ENCODE peak calls at places on chromosomes 11 and 22, in seven cellular contexts. One of them, this sample, is unnamed.

GRCh38 chr11:122780296-122780949 is 57.9 kb upstream of the CRTAM start:
- DNase-seq in GM12878: no peak
- DNase-seq in HCT116: no peak
- DNase-seq in SK-N-SH: no peak
- DNase-seq in H1: no peak
- DNase-seq in K562: no peak
- DNase-seq in HepG2: no peak
- DNase-seq in this sample: no peak

GRCh38 chr22:47297261-47298016 is 535.0 kb downstream of the TBC1D22A start:
- DNase-seq in K562: no peak
- DNase-seq in HCT116: no peak
- DNase-seq in HepG2: no peak
- DNase-seq in SK-N-SH: peak
- DNase-seq in GM12878: no peak
- DNase-seq in H1: no peak
- DNase-seq in this sample: no peak

GRCh38 chr11:84003181-84003580 is 717.0 kb upstream of the CCDC90B start:
- DNase-seq in SK-N-SH: no peak
- DNase-seq in GM12878: no peak
- DNase-seq in HCT116: no peak
- DNase-seq in HepG2: no peak
- DNase-seq in K562: no peak
- DNase-seq in H1: no peak
- DNase-seq in this sample: no peak

GRCh38 chr11:74311352-74311926 is at the start of gene P4HA3:
- DNase-seq in HCT116: peak
- DNase-seq in H1: peak
- DNase-seq in HepG2: peak
- DNase-seq in SK-N-SH: peak
- DNase-seq in GM12878: no peak
- DNase-seq in K562: peak
- DNase-seq in this sample: no peak

GRCh38 chr11:127106938-127107337 is 106.4 kb upstream of the KIRREL3 start:
- DNase-seq in SK-N-SH: no peak
- DNase-seq in HCT116: no peak
- DNase-seq in GM12878: no peak
- DNase-seq in K562: no peak
- DNase-seq in H1: no peak
- DNase-seq in HepG2: no peak
- DNase-seq in this sample: no peak

GRCh38 chr11:1082346-1082727 is 7.7 kb downstream of the MUC2 start:
- DNase-seq in SK-N-SH: no peak
- DNase-seq in HCT116: no peak
- DNase-seq in H1: no peak
- DNase-seq in GM12878: no peak
- DNase-seq in K562: no peak
- DNase-seq in HepG2: no peak
- DNase-seq in this sample: no peak

GRCh38 chr22:39658367-39658766 is 87.8 kb downstream of the CACNA1I start:
- DNase-seq in HCT116: no peak
- DNase-seq in K562: no peak
- DNase-seq in GM12878: no peak
- DNase-seq in SK-N-SH: no peak
- DNase-seq in H1: no peak
- DNase-seq in HepG2: no peak
- DNase-seq in this sample: no peak

GRCh38 chr22:29704528-29705285 is 15.1 kb upstream of the CABP7 start:
- DNase-seq in SK-N-SH: peak
- DNase-seq in H1: no peak
- DNase-seq in GM12878: no peak
- DNase-seq in K562: no peak
- DNase-seq in HepG2: peak
- DNase-seq in HCT116: no peak
- DNase-seq in this sample: no peak

GRCh38 chr11:120925944-120926343 is 98.0 kb upstream of the TBCEL start:
- DNase-seq in GM12878: peak
- DNase-seq in HCT116: no peak
- DNase-seq in H1: no peak
- DNase-seq in HepG2: no peak
- DNase-seq in SK-N-SH: no peak
- DNase-seq in K562: no peak
- DNase-seq in this sample: no peak

GRCh38 chr11:31636983-31637382 is 127.4 kb downstream of the ELP4 start:
- DNase-seq in K562: no peak
- DNase-seq in SK-N-SH: no peak
- DNase-seq in H1: no peak
- DNase-seq in GM12878: no peak
- DNase-seq in HepG2: no peak
- DNase-seq in HCT116: no peak
- DNase-seq in this sample: no peak

GRCh38 chr11:78032090-78032489 is 9.0 kb upstream of the KCTD14 start:
- DNase-seq in H1: no peak
- DNase-seq in HCT116: no peak
- DNase-seq in K562: no peak
- DNase-seq in SK-N-SH: peak
- DNase-seq in GM12878: no peak
- DNase-seq in HepG2: no peak
- DNase-seq in this sample: no peak

GRCh38 chr11:8288166-8288772 is 24.6 kb upstream of the LMO1 start:
- DNase-seq in HepG2: no peak
- DNase-seq in SK-N-SH: no peak
- DNase-seq in K562: no peak
- DNase-seq in HCT116: no peak
- DNase-seq in H1: no peak
- DNase-seq in GM12878: no peak
- DNase-seq in this sample: peak
- TF ChIP-seq JUND in HepG2: no peak
- TF ChIP-seq JUND in SK-N-SH: no peak
- TF ChIP-seq JUND in K562: no peak
- TF ChIP-seq JUND in HCT116: no peak
- TF ChIP-seq JUND in H1: no peak
- TF ChIP-seq JUND in GM12878: no peak
- TF ChIP-seq JUND in this sample: no peak

GRCh38 chr11:115645631-115646271 is 141.5 kb upstream of the CADM1 start:
- DNase-seq in K562: peak
- DNase-seq in HepG2: no peak
- DNase-seq in SK-N-SH: peak
- DNase-seq in H1: no peak
- DNase-seq in HCT116: no peak
- DNase-seq in GM12878: no peak
- DNase-seq in this sample: no peak
- TF ChIP-seq JUND in K562: no peak
- TF ChIP-seq JUND in HepG2: no peak
- TF ChIP-seq JUND in SK-N-SH: no peak
- TF ChIP-seq JUND in H1: no peak
- TF ChIP-seq JUND in HCT116: no peak
- TF ChIP-seq JUND in GM12878: no peak
- TF ChIP-seq JUND in this sample: no peak

GRCh38 chr11:82718307-82718706 is 15.4 kb downstream of the FAM181B start:
- DNase-seq in HepG2: peak
- DNase-seq in K562: peak
- DNase-seq in H1: no peak
- DNase-seq in SK-N-SH: peak
- DNase-seq in GM12878: no peak
- DNase-seq in HCT116: peak
- DNase-seq in this sample: peak
- TF ChIP-seq JUND in HepG2: no peak
- TF ChIP-seq JUND in K562: no peak
- TF ChIP-seq JUND in H1: no peak
- TF ChIP-seq JUND in SK-N-SH: no peak
- TF ChIP-seq JUND in GM12878: no peak
- TF ChIP-seq JUND in HCT116: no peak
- TF ChIP-seq JUND in this sample: no peak

GRCh38 chr22:43631846-43632245 is 180.3 kb downstream of the EFCAB6 start:
- DNase-seq in GM12878: no peak
- DNase-seq in HepG2: no peak
- DNase-seq in H1: no peak
- DNase-seq in K562: no peak
- DNase-seq in SK-N-SH: no peak
- DNase-seq in HCT116: no peak
- DNase-seq in this sample: no peak
- TF ChIP-seq JUND in GM12878: no peak
- TF ChIP-seq JUND in HepG2: no peak
- TF ChIP-seq JUND in H1: no peak
- TF ChIP-seq JUND in K562: no peak
- TF ChIP-seq JUND in SK-N-SH: no peak
- TF ChIP-seq JUND in HCT116: no peak
- TF ChIP-seq JUND in this sample: no peak

DNA sequence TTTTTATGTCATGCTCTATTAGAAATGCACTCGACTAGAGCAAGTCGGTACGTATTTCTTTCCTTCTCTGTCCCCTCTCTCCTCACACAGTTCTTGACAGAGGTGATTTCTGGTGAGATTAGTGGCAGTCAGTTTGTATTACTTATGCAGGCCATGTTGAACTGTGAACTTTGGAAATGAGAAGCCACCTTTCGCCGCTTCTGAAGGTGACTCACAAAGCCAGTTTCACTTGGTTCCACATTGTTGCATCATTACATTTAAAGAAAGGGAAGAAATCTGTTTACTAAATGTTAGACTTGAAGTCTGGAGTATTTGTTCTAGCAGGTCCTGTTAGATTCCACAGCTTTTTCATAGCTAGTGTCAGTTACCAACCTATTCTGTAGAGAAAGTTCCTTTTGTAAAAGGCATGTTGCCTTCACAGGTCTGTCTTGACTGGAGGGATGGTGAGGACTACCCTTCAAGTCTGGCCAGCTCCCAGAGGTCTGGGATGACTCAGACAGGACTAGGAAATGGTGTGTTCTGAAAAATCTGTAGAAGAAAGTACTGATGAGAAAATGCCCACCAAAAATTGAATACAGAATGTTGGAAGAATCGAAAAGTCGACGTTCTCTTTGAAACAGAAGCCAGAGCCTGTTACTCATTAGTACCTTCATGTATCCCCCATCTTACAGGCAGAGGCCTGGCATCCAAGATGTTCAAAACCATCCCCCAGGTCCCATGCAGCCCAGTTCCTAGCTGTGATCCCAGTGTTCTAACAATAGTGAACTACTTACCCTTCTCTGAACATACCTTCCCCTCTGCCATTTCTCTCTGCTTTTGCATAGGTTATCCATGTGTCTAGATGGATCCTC is 181.4 kb downstream of the DBX1 start:
- DNase-seq in HepG2: peak
- DNase-seq in GM12878: peak
- DNase-seq in SK-N-SH: no peak
- DNase-seq in H1: no peak
- DNase-seq in HCT116: peak
- DNase-seq in K562: peak
- DNase-seq in this sample: peak
- TF ChIP-seq JUND in HepG2: peak
- TF ChIP-seq JUND in GM12878: no peak
- TF ChIP-seq JUND in SK-N-SH: peak
- TF ChIP-seq JUND in H1: no peak
- TF ChIP-seq JUND in HCT116: peak
- TF ChIP-seq JUND in K562: peak
- TF ChIP-seq JUND in this sample: no peak